ENCODE peak calls at places on chromosomes 13 and 19, in six cellular contexts. G is lower leg skin; X is CD8-positive, alpha-beta T cell; A is cardiac muscle cell; Z is ELF-1; D is skeletal muscle cell. B is an unnamed sample.

GRCh38 chr19:41189425-41190065 is 3.5 kb upstream of the CYP2S1 start:
- DNase-seq in A (peak), G (no peak), X (no peak), Z (peak), D (no peak), B (peak)

GRCh38 chr19:42074513-42075363 is 1.2 kb upstream of the ZNF574 start:
- DNase-seq in X (no peak), Z (peak), D (no peak), G (no peak), A (no peak), B (no peak)

GRCh38 chr13:33207616-33207964 is 78.0 kb downstream of the STARD13 start:
- DNase-seq in D (peak), A (no peak), Z (no peak), X (no peak), G (peak), B (no peak)

GRCh38 chr19:49331616-49332055 is 3.6 kb upstream of the CD37 start:
- DNase-seq in D (no peak), X (peak), G (no peak), Z (peak), A (peak), B (peak)

GRCh38 chr19:3805859-3806258 is 19.7 kb upstream of the MATK start:
- DNase-seq in D (no peak), G (no peak), A (no peak), X (no peak), Z (no peak), B (no peak)

GRCh38 chr19:54439174-54439851 is 9.7 kb upstream of the LENG8 start:
- DNase-seq in D (no peak), A (peak), Z (peak), X (no peak), G (no peak), B (peak)

GRCh38 chr19:4991996-4992698 is 23.2 kb downstream of the KDM4B start:
- DNase-seq in G (no peak), D (no peak), Z (peak), X (no peak), A (no peak), B (no peak)

GRCh38 chr13:74128171-74128767 is 5.9 kb downstream of the KLF12 start:
- DNase-seq in Z (no peak), A (peak), D (no peak), G (no peak), X (no peak), B (no peak)

GRCh38 chr19:44757735-44758505 is 9.4 kb downstream of the BCL3 start:
- DNase-seq in X (no peak), G (no peak), A (peak), D (no peak), Z (peak), B (peak)

GRCh38 chr19:34241513-34242337 is 12.6 kb upstream of the GARRE1 start:
- DNase-seq in A (peak), Z (peak), G (no peak), X (no peak), D (no peak), B (peak)

GRCh38 chr19:43966079-43966694 is 15.2 kb downstream of the ZNF221 start:
- DNase-seq in A (no peak), G (no peak), D (no peak), X (no peak), Z (no peak), B (no peak)

GRCh38 chr19:31312629-31313244 is 36.5 kb downstream of the TSHZ3 start:
- DNase-seq in G (no peak), D (no peak), X (no peak), A (no peak), Z (no peak), B (no peak)

GRCh38 chr13:87527036-87527435 is 144.1 kb upstream of the SLITRK5 start:
- DNase-seq in Z (no peak), A (no peak), D (no peak), G (no peak), X (no peak), B (no peak)

GRCh38 chr19:10037809-10038208 is 24.5 kb downstream of the RDH8 start:
- DNase-seq in X (no peak), D (no peak), A (no peak), G (no peak), Z (no peak), B (no peak)